ENCODE peak calls at places on chromosomes 6 and 20, in ten cellular contexts. Q is GM10248; X is COR-L47; O is activated naive CD4-positive, alpha-beta T cell treated with anti-CD3 and anti-CD28 coated beads for 36 hours; V is RKO; M is stimulated activated CD4-positive, alpha-beta T cell treated with anti-CD3 and anti-CD28 coated beads, Interleukin-1b, Interleukin-23, amount 100 ng/mL, for 1 hour; Z is NCI-H1105 treated with DMSO at 0.1 percent for 48 hours; L is NCI-H2171 treated with DMSO at 0.1 percent for 48 hours; P is pancreas; K is kidney epithelial cell. I is an unnamed sample.

GRCh38 chr6:4635666-4636065 is 140.5 kb upstream of the CDYL start:
- DNase-seq in Q (no peak), X (no peak), O (no peak), V (no peak), M (no peak), Z (no peak), L (no peak), P (no peak), K (no peak), I (no peak)

GRCh38 chr20:49405062-49405683 is 77.3 kb downstream of the KCNB1 start:
- DNase-seq in Q (no peak), X (peak; percentile 49), O (no peak), V (no peak), M (no peak), Z (peak; percentile 73), L (no peak), P (no peak), K (no peak), I (no peak)

GRCh38 chr20:22490287-22491187 is 93.8 kb downstream of the FOXA2 start:
- DNase-seq in Q (no peak), X (peak; percentile 93), O (no peak), V (no peak), M (no peak), Z (peak; percentile 82), L (no peak), P (peak; percentile 96), K (peak; percentile 43), I (no peak)

GRCh38 chr6:56938634-56939294 is 16.1 kb upstream of the BEND6 start:
- DNase-seq in Q (no peak), X (no peak), O (peak; percentile 21), V (peak; percentile 94), M (no peak), Z (no peak), L (no peak), P (no peak), K (peak; percentile 98), I (peak; percentile 52)

GRCh38 chr6:114007451-114007953 is 36.6 kb upstream of the HDAC2 start:
- DNase-seq in Q (no peak), X (no peak), O (peak; percentile 17), V (no peak), M (no peak), Z (no peak), L (no peak), P (no peak), K (no peak), I (no peak)

GRCh38 chr20:63112491-63113219 is 103.3 kb downstream of the YTHDF1 start:
- DNase-seq in Q (no peak), X (no peak), O (no peak), V (no peak), M (no peak), Z (no peak), L (no peak), P (peak; percentile 6), K (no peak), I (no peak)

GRCh38 chr6:13336553-13336952 is 8.2 kb upstream of the TBC1D7 start:
- DNase-seq in Q (peak; percentile 68), X (peak; percentile 43), O (peak; percentile 82), V (peak; percentile 72), M (peak; percentile 32), Z (peak; percentile 68), L (peak; percentile 82), P (peak; percentile 77), K (no peak), I (peak; percentile 34)

GRCh38 chr6:116444991-116445566 is 16.1 kb upstream of the CALHM6 start:
- DNase-seq in Q (no peak), X (no peak), O (no peak), V (no peak), M (no peak), Z (no peak), L (no peak), P (no peak), K (no peak), I (no peak)

GRCh38 chr6:15501806-15502450 is 160.9 kb downstream of the DTNBP1 start:
- DNase-seq in Q (no peak), X (no peak), O (no peak), V (no peak), M (no peak), Z (no peak), L (peak; percentile 54), P (no peak), K (peak; percentile 64), I (no peak)

GRCh38 chr6:133730881-133731280 is 158.0 kb upstream of the TCF21 start:
- DNase-seq in Q (no peak), X (no peak), O (no peak), V (no peak), M (no peak), Z (no peak), L (peak; percentile 16), P (no peak), K (no peak), I (no peak)

GRCh38 chr20:63009988-63010769 is 3.4 kb upstream of the BHLHE23 start:
- DNase-seq in Q (peak; percentile 89), X (peak; percentile 17), O (peak; percentile 80), V (peak; percentile 16), M (peak; percentile 19), Z (peak; percentile 14), L (no peak), P (peak; percentile 23), K (peak; percentile 14), I (no peak)

GRCh38 chr6:163793584-163793983 is 379.1 kb downstream of the QKI start:
- DNase-seq in Q (peak; percentile 18), X (no peak), O (no peak), V (peak; percentile 29), M (no peak), Z (no peak), L (no peak), P (no peak), K (peak; percentile 86), I (no peak)

GRCh38 chr20:437787-438486 is 24.4 kb downstream of the TBC1D20 start:
- DNase-seq in Q (no peak), X (no peak), O (no peak), V (no peak), M (no peak), Z (no peak), L (no peak), P (no peak), K (no peak), I (no peak)

GRCh38 chr6:2378891-2379652 is 133.7 kb upstream of the GMDS start:
- DNase-seq in Q (peak; percentile 23), X (no peak), O (peak; percentile 35), V (peak; percentile 95), M (no peak), Z (no peak), L (no peak), P (no peak), K (peak; percentile 48), I (no peak)

GRCh38 chr6:110270166-110270565 is 88.0 kb downstream of the METTL24 start:
- DNase-seq in Q (no peak), X (no peak), O (no peak), V (no peak), M (no peak), Z (no peak), L (no peak), P (no peak), K (no peak), I (no peak)

GRCh38 chr20:18738055-18738454 is 75.5 kb upstream of the SCP2D1 start:
- DNase-seq in Q (no peak), X (no peak), O (no peak), V (no peak), M (no peak), Z (no peak), L (no peak), P (no peak), K (no peak), I (no peak)

GRCh38 chr6:130513770-130514169 is 148.0 kb downstream of the TMEM200A start:
- DNase-seq in Q (no peak), X (no peak), O (peak; percentile 77), V (no peak), M (no peak), Z (peak; percentile 32), L (no peak), P (no peak), K (peak; percentile 82), I (no peak)

GRCh38 chr6:135411339-135411738 is 86.2 kb downstream of the AHI1 start:
- DNase-seq in Q (no peak), X (no peak), O (no peak), V (no peak), M (no peak), Z (peak; percentile 15), L (no peak), P (no peak), K (no peak), I (no peak)

GRCh38 chr20:62921119-62921687 is 5.1 kb downstream of the DIDO1 start:
- DNase-seq in Q (peak; percentile 47), X (peak; percentile 19), O (peak; percentile 84), V (peak; percentile 86), M (no peak), Z (peak; percentile 1), L (peak; percentile 15), P (no peak), K (no peak), I (no peak)

GRCh38 chr20:58005581-58006345 is 222.7 kb downstream of the ANKRD60 start:
- DNase-seq in Q (no peak), X (no peak), O (no peak), V (no peak), M (no peak), Z (no peak), L (no peak), P (no peak), K (no peak), I (no peak)

GRCh38 chr6:109743739-109744138 is 52.6 kb downstream of the FIG4 start:
- DNase-seq in Q (no peak), X (no peak), O (no peak), V (peak; percentile 89), M (no peak), Z (no peak), L (no peak), P (no peak), K (peak; percentile 44), I (no peak)

GRCh38 chr20:32470025-32470861 is 112.1 kb downstream of the ASXL1 start:
- DNase-seq in Q (no peak), X (no peak), O (peak; percentile 54), V (peak; percentile 31), M (no peak), Z (no peak), L (no peak), P (peak; percentile 32), K (peak; percentile 70), I (no peak)

GRCh38 chr6:55014321-55015088 is 159.8 kb upstream of the HCRTR2 start:
- DNase-seq in Q (no peak), X (no peak), O (no peak), V (peak; percentile 18), M (no peak), Z (no peak), L (no peak), P (no peak), K (no peak), I (no peak)